ENCODE peak calls at places on chromosomes 12 and 14, in six cellular contexts. Y is astrocyte of the cerebellum; U is progenitor cell of endocrine pancreas; B is neural crest cell; C is effector CD4-positive, alpha-beta T cell; V is choroid plexus epithelial cell. O is an unnamed sample.

GRCh38 chr14:101273091-101273490 is 288.2 kb upstream of the DIO3 start:
- DNase-seq in Y (no peak), U (no peak), B (no peak), C (no peak), V (no peak), O (no peak)

GRCh38 chr14:28406181-28406580 is 360.4 kb upstream of the FOXG1 start:
- DNase-seq in Y (peak; percentile 31), U (no peak), B (no peak), C (no peak), V (peak; percentile 65), O (no peak)

GRCh38 chr12:2332947-2333346 is 280.2 kb downstream of the CACNA1C start:
- DNase-seq in Y (no peak), U (no peak), B (no peak), C (no peak), V (no peak), O (no peak)

GRCh38 chr12:96195845-96196451 is 1.8 kb downstream of the ELK3 start:
- DNase-seq in Y (peak; percentile 46), U (no peak), B (peak; percentile 16), C (peak; percentile 47), V (peak; percentile 53), O (peak; percentile 43)

GRCh38 chr14:100271247-100271939 is 32.4 kb downstream of the YY1 start:
- DNase-seq in Y (peak; percentile 11), U (no peak), B (no peak), C (peak; percentile 30), V (peak; percentile 44), O (peak; percentile 50)

GRCh38 chr12:88237954-88238353 is 95.8 kb downstream of the TMTC3 start:
- DNase-seq in Y (peak; percentile 23), U (no peak), B (no peak), C (no peak), V (peak; percentile 76), O (no peak)

GRCh38 chr12:99200711-99201384 is 446.7 kb upstream of the GARIN6 start:
- DNase-seq in Y (no peak), U (no peak), B (no peak), C (no peak), V (no peak), O (no peak)

GRCh38 chr12:107225626-107226025 is 132.3 kb upstream of the CRY1 start:
- DNase-seq in Y (peak; percentile 22), U (no peak), B (no peak), C (no peak), V (peak; percentile 41), O (no peak)

GRCh38 chr12:46268617-46269428 is at the start of gene SLC38A1:
- DNase-seq in Y (no peak), U (peak; percentile 72), B (peak; percentile 63), C (peak; percentile 89), V (peak; percentile 64), O (peak; percentile 85)

GRCh38 chr12:42143401-42144173 is 1.1 kb downstream of the GXYLT1 start:
- DNase-seq in Y (no peak), U (no peak), B (no peak), C (no peak), V (peak; percentile 54), O (peak; percentile 16)

GRCh38 chr14:97218713-97219355 is 421.7 kb downstream of the VRK1 start:
- DNase-seq in Y (no peak), U (peak; percentile 28), B (peak; percentile 43), C (no peak), V (no peak), O (no peak)

GRCh38 chr14:31477248-31477647 is 10.6 kb downstream of the GPR33 start:
- DNase-seq in Y (no peak), U (no peak), B (no peak), C (no peak), V (no peak), O (no peak)

GRCh38 chr12:93086288-93086727 is 157.2 kb upstream of the EEA1 start:
- DNase-seq in Y (no peak), U (no peak), B (no peak), C (no peak), V (no peak), O (no peak)

GRCh38 chr14:106211489-106211888 is 685.1 kb downstream of the TMEM121 start:
- DNase-seq in Y (no peak), U (no peak), B (no peak), C (no peak), V (no peak), O (no peak)

GRCh38 chr12:7319934-7320333 is 16.1 kb downstream of the ACSM4 start:
- DNase-seq in Y (no peak), U (no peak), B (no peak), C (no peak), V (peak; percentile 17), O (no peak)

GRCh38 chr12:15116073-15116472 is 105.1 kb downstream of the RERG start:
- DNase-seq in Y (peak; percentile 24), U (no peak), B (no peak), C (no peak), V (peak; percentile 4), O (no peak)

GRCh38 chr14:44778562-44778961 is 183.2 kb downstream of the KLHL28 start:
- DNase-seq in Y (no peak), U (no peak), B (no peak), C (no peak), V (peak; percentile 21), O (no peak)

GRCh38 chr14:89740241-89740640 is 214.3 kb downstream of the EFCAB11 start:
- DNase-seq in Y (no peak), U (no peak), B (no peak), C (no peak), V (no peak), O (no peak)

GRCh38 chr14:61568572-61569011 is 126.7 kb upstream of the HIF1A start:
- DNase-seq in Y (no peak), U (peak; percentile 22), B (no peak), C (peak; percentile 21), V (no peak), O (no peak)

GRCh38 chr14:71290960-71291466 is 383.8 kb downstream of the PCNX1 start:
- DNase-seq in Y (peak; percentile 65), U (no peak), B (no peak), C (no peak), V (peak; percentile 78), O (no peak)

GRCh38 chr12:38350342-38351181 is 34.0 kb downstream of the ALG10B start:
- DNase-seq in Y (no peak), U (no peak), B (no peak), C (no peak), V (no peak), O (no peak)

O was measured in HAP-1.